ENCODE peak calls at places on chromosomes 16 and 17, in four cellular contexts. B is epithelial cell of esophagus, O is transverse colon, F is heart left ventricle. T is an unnamed sample.

GRCh38 chr17:73400915-73401545 is 89.2 kb upstream of the CDC42EP4 start:
- DNase-seq in B (no peak), O (no peak), F (no peak), T (no peak)

GRCh38 chr17:66310528-66311148 is 8.2 kb downstream of the PRKCA start:
- DNase-seq in B (no peak), F (no peak), O (no peak), T (no peak)

GRCh38 chr16:64077242-64077641 is 1044.6 kb downstream of the CDH11 start:
- DNase-seq in B (no peak), O (no peak), F (no peak), T (no peak)

GRCh38 chr17:34146440-34147043 is 108.5 kb upstream of the CCL2 start:
- DNase-seq in O (peak; percentile 73), B (peak; percentile 10), F (peak; percentile 47), T (no peak)

GRCh38 chr17:34741967-34742366 is 162.6 kb downstream of the TMEM132E start:
- DNase-seq in F (no peak), O (no peak), B (no peak), T (no peak)

GRCh38 chr17:48645639-48646182 is 19.6 kb upstream of the HOXB9 start:
- DNase-seq in O (no peak), B (no peak), F (no peak), T (no peak)

GRCh38 chr17:45873728-45874127 is 20.6 kb upstream of the MAPT start:
- DNase-seq in B (peak; percentile 59), F (no peak), O (no peak), T (no peak)

GRCh38 chr17:57595942-57596695 is 149.0 kb downstream of the CCDC182 start:
- DNase-seq in O (no peak), F (no peak), B (no peak), T (no peak)

GRCh38 chr16:17668411-17668810 is 197.7 kb upstream of the XYLT1 start:
- DNase-seq in F (no peak), B (no peak), O (no peak), T (no peak)

GRCh38 chr17:41812176-41813038 is at the start of gene FKBP10:
- DNase-seq in B (peak; percentile 66), O (peak; percentile 56), F (peak; percentile 77), T (peak; percentile 92)

DNA sequence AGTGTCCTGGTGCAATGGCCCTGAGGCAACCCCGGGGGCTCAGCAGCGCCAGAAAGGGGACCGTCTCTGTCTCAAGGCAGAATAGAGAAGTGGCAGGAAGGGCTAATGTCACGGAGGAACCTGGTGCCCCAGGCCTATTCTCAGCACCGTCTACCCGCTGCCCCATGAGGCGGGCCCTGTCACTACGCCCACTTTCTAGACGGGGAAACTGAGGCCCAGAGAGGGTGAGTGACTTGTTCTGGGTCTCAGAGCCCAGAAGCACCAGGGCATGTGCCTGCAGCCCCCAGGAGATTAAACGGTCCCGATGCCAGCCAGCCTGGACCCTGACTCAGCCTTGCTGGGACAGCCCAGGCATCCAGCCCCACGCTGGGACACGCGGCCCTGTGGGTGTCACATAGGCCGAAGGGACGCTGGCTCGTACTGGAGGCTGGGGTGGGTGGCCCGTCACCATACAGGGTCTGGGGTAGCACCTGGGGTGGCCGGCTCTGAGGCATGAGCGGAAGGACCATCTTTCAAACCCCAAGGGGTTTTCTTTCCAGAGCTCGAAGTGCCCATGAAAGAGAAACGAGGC is 40.2 kb upstream of the PABPN1L start:
- DNase-seq in F (no peak), O (no peak), B (no peak), T (no peak)
- TF ChIP-seq CTCF in F (no peak), O (no peak), B (no peak), T (no peak)

GRCh38 chr16:88799569-88800276 is 3.9 kb upstream of the CDT1 start:
- DNase-seq in B (no peak), F (peak; percentile 26), O (no peak), T (no peak)
- H3K4me3 ChIP-seq in B (no peak overlapping the region), F (no peak overlapping the region), O (no peak overlapping the region), T (no peak overlapping the region)

GRCh38 chr16:84240455-84240854 is 643 bp upstream of the KCNG4 start:
- DNase-seq in F (no peak), B (no peak), O (no peak), T (no peak)

GRCh38 chr16:84237994-84238750 is 1.6 kb downstream of the KCNG4 start:
- DNase-seq in F (no peak), O (no peak), B (no peak), T (no peak)

GRCh38 chr16:84241778-84242177 is 2.0 kb upstream of the KCNG4 start:
- DNase-seq in B (no peak), O (no peak), F (no peak), T (no peak)

GRCh38 chr16:84239910-84240309 is at the start of gene KCNG4:
- DNase-seq in B (no peak), F (no peak), O (no peak), T (no peak)

GRCh38 chr16:84239186-84239790 is 524 bp downstream of the KCNG4 start:
- DNase-seq in F (no peak), B (no peak), O (no peak), T (no peak)
- TF ChIP-seq CTCF in F (no peak), B (no peak), O (no peak), T (no peak)

GRCh38 chr17:79006001-79006400 is 3.6 kb downstream of the CANT1 start:
- DNase-seq in F (peak; percentile 22), B (no peak), O (peak; percentile 35), T (no peak)
- H3K4me3 ChIP-seq in F (no peak overlapping the region), B (no peak overlapping the region), O (peak overlapping the region; percentile 5), T (no peak overlapping the region)

GRCh38 chr16:22184615-22184968 is 21.5 kb upstream of the EEF2K start:
- DNase-seq in O (peak; percentile 21), F (no peak), B (no peak), T (no peak)

GRCh38 chr16:22188595-22189442 is 17.3 kb upstream of the EEF2K start:
- DNase-seq in O (peak; percentile 82), B (peak; percentile 88), F (peak; percentile 67), T (peak; percentile 90)

GRCh38 chr16:22183901-22184614 is 21.8 kb downstream of the SDR42E2 start:
- DNase-seq in O (no peak), B (no peak), F (no peak), T (no peak)

GRCh38 chr16:22188267-22188594 is 17.8 kb upstream of the EEF2K start:
- DNase-seq in O (no peak), F (no peak), B (no peak), T (no peak)

DNA sequence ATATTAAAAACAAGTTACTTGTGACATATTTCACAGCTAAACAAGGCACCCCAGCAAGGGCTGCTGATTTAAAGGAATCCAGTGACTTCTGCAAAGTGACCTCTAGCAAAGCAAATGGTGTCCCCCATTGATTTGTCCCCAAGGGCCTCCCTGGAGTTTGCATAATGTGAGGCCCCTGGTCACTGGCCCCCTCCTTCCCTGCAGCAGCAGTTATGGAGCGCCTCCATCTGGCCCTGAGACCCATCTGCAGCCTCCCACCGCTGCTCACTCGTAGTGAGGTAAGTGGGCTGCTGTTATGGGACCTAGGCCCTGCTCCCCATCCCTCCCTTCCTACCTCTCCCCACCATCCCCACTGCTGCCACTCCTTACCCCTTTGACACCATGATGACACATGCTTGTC is 19.6 kb upstream of the EEF2K start:
- DNase-seq in F (no peak), O (no peak), B (no peak), T (no peak)
- TF ChIP-seq CTCF in F (no peak), O (no peak), B (no peak), T (peak; percentile 20)

DNA sequence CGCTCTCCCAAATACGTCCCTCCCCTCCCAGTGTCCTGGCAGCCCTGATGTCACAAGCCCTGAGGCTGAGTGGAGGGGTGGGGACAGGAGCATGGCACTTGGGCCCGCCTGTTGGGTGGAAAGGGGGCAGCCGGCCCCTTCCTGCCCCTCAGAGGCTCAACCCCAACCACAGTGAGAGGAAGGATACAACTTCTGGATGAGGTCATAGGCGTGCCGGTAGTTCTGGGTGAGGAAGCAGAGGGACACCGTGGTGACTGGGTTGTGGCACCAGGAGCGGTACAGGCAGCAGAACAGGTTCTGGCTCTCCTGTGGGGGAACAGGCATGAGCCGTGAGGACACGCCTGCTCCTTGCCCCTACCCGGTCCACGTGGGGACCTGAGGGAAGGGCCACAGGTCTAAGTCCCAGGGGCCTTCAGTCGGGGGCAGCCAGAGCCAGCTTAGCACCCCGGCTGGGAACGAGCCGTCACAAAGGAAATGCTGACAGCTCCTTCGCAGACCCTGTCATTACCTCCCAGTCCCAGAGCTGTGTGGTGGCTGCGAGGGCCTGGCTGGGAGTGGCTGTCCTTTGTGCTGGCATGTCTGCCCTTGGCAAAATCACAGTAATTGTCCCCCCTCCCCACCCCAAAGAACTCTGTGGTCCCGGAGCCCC is 11.2 kb upstream of the MTSS2 start:
- DNase-seq in O (peak; percentile 30), B (peak; percentile 70), F (no peak), T (no peak)
- H3K4me3 ChIP-seq in O (no peak overlapping the region), B (no peak overlapping the region), F (no peak overlapping the region), T (no peak overlapping the region)

GRCh38 chr17:49762148-49762941 is 1.6 kb downstream of the FAM117A start:
- DNase-seq in F (no peak), O (no peak), B (peak; percentile 81), T (no peak)
- TF ChIP-seq CTCF in F (no peak), O (no peak), B (no peak), T (no peak)

GRCh38 chr17:38659415-38659814 is 15.3 kb downstream of the EPOP start:
- DNase-seq in O (no peak), B (no peak), F (no peak), T (no peak)

GRCh38 chr17:38660097-38661026 is 14.4 kb downstream of the EPOP start:
- DNase-seq in O (no peak), B (no peak), F (no peak), T (no peak)

GRCh38 chr17:38663964-38664644 is 10.7 kb downstream of the EPOP start:
- DNase-seq in F (no peak), O (no peak), B (no peak), T (no peak)

GRCh38 chr17:38667099-38667786 is 7.5 kb downstream of the EPOP start:
- DNase-seq in F (peak; percentile 54), B (peak; percentile 71), O (peak; percentile 66), T (peak; percentile 70)

GRCh38 chr17:38663125-38663751 is 11.5 kb downstream of the EPOP start:
- DNase-seq in B (peak; percentile 71), O (peak; percentile 72), F (peak; percentile 63), T (peak; percentile 39)
- H3K4me3 ChIP-seq in B (no peak overlapping the region), O (no peak overlapping the region), F (no peak overlapping the region), T (no peak overlapping the region)

GRCh38 chr16:49644143-49644460 is 211.8 kb downstream of the ZNF423 start:
- DNase-seq in B (no peak), O (no peak), F (no peak), T (no peak)
- TF ChIP-seq CTCF in B (no peak), O (no peak), F (no peak), T (no peak)

GRCh38 chr16:11562941-11563340 is 23.8 kb downstream of the LITAF start:
- DNase-seq in O (no peak), F (no peak), B (no peak), T (no peak)

GRCh38 chr16:11561856-11562255 is 24.9 kb downstream of the LITAF start:
- DNase-seq in O (no peak), B (no peak), F (no peak), T (no peak)

GRCh38 chr16:11562411-11562810 is 24.3 kb downstream of the LITAF start:
- DNase-seq in O (no peak), F (no peak), B (peak; percentile 82), T (no peak)

GRCh38 chr16:11561440-11561797 is 25.3 kb downstream of the LITAF start:
- DNase-seq in B (no peak), F (no peak), O (no peak), T (peak; percentile 70)

GRCh38 chr16:11560701-11561439 is 25.8 kb downstream of the LITAF start:
- DNase-seq in O (peak; percentile 26), F (no peak), B (peak; percentile 86), T (peak; percentile 95)
- H3K4me3 ChIP-seq in O (peak overlapping the region; percentile 9), F (peak overlapping the region; percentile 37), B (no peak overlapping the region), T (no peak overlapping the region)